ENCODE peak calls at places on chromosomes 11 and 22, in six cellular contexts. One of them, this sample, is unnamed.

GRCh38 chr11:48207881-48208280 is 8.7 kb upstream of the OR4B1 start:
- DNase-seq in HCT116: no peak
- DNase-seq in IMR-90: no peak
- DNase-seq in GM12878: no peak
- DNase-seq in HepG2: no peak
- DNase-seq in K562: no peak
- DNase-seq in this sample: no peak

GRCh38 chr11:97990162-97990920 is 1030.4 kb upstream of the CNTN5 start:
- DNase-seq in HCT116: no peak
- DNase-seq in IMR-90: no peak
- DNase-seq in GM12878: no peak
- DNase-seq in HepG2: no peak
- DNase-seq in K562: no peak
- DNase-seq in this sample: no peak

GRCh38 chr22:36198482-36198881 is 3.1 kb downstream of the APOL4 start:
- DNase-seq in HCT116: no peak
- DNase-seq in IMR-90: no peak
- DNase-seq in GM12878: no peak
- DNase-seq in HepG2: no peak
- DNase-seq in K562: no peak
- DNase-seq in this sample: no peak

GRCh38 chr11:102990145-102990544 is 34.6 kb upstream of the MMP13 start:
- DNase-seq in HCT116: no peak
- DNase-seq in IMR-90: peak; percentile 26
- DNase-seq in GM12878: no peak
- DNase-seq in HepG2: no peak
- DNase-seq in K562: no peak
- DNase-seq in this sample: no peak

GRCh38 chr11:60305906-60306619 is 21.0 kb upstream of the MS4A6E start:
- DNase-seq in HCT116: peak; percentile 10
- DNase-seq in IMR-90: no peak
- DNase-seq in GM12878: no peak
- DNase-seq in HepG2: no peak
- DNase-seq in K562: no peak
- DNase-seq in this sample: no peak

GRCh38 chr11:114172055-114172861 is 112.7 kb downstream of the ZBTB16 start:
- DNase-seq in HCT116: no peak
- DNase-seq in IMR-90: no peak
- DNase-seq in GM12878: no peak
- DNase-seq in HepG2: no peak
- DNase-seq in K562: no peak
- DNase-seq in this sample: no peak

GRCh38 chr11:129614256-129614944 is 201.2 kb upstream of the TMEM45B start:
- DNase-seq in HCT116: no peak
- DNase-seq in IMR-90: no peak
- DNase-seq in GM12878: no peak
- DNase-seq in HepG2: no peak
- DNase-seq in K562: no peak
- DNase-seq in this sample: no peak

GRCh38 chr22:37760152-37760551 is 47.6 kb upstream of the GCAT start:
- DNase-seq in HCT116: no peak
- DNase-seq in IMR-90: no peak
- DNase-seq in GM12878: no peak
- DNase-seq in HepG2: peak; percentile 86
- DNase-seq in K562: no peak
- DNase-seq in this sample: no peak

GRCh38 chr11:1443737-1444136 is 42.8 kb downstream of the MOB2 start:
- DNase-seq in HCT116: no peak
- DNase-seq in IMR-90: no peak
- DNase-seq in GM12878: no peak
- DNase-seq in HepG2: no peak
- DNase-seq in K562: no peak
- DNase-seq in this sample: no peak

GRCh38 chr22:33361581-33361980 is 303.4 kb upstream of the SYN3 start:
- DNase-seq in HCT116: no peak
- DNase-seq in IMR-90: peak; percentile 39
- DNase-seq in GM12878: no peak
- DNase-seq in HepG2: no peak
- DNase-seq in K562: no peak
- DNase-seq in this sample: no peak

GRCh38 chr22:42425337-42425988 is 6.7 kb downstream of the NFAM1 start:
- DNase-seq in HCT116: no peak
- DNase-seq in IMR-90: no peak
- DNase-seq in GM12878: no peak
- DNase-seq in HepG2: no peak
- DNase-seq in K562: no peak
- DNase-seq in this sample: no peak

GRCh38 chr11:86228967-86229330 is 15.6 kb upstream of the EED start:
- DNase-seq in HCT116: no peak
- DNase-seq in IMR-90: no peak
- DNase-seq in GM12878: no peak
- DNase-seq in HepG2: no peak
- DNase-seq in K562: no peak
- DNase-seq in this sample: no peak

GRCh38 chr22:20852076-20852475 is 6.5 kb downstream of the PI4KA start:
- DNase-seq in HCT116: no peak
- DNase-seq in IMR-90: no peak
- DNase-seq in GM12878: no peak
- DNase-seq in HepG2: no peak
- DNase-seq in K562: peak; percentile 50
- DNase-seq in this sample: no peak

GRCh38 chr11:44309483-44310197 is at the start of gene ALX4:
- DNase-seq in HCT116: no peak
- DNase-seq in IMR-90: no peak
- DNase-seq in GM12878: no peak
- DNase-seq in HepG2: no peak
- DNase-seq in K562: peak; percentile 72
- DNase-seq in this sample: no peak

GRCh38 chr11:129766858-129767604 is 48.6 kb upstream of the TMEM45B start:
- DNase-seq in HCT116: peak; percentile 44
- DNase-seq in IMR-90: peak; percentile 23
- DNase-seq in GM12878: no peak
- DNase-seq in HepG2: peak; percentile 52
- DNase-seq in K562: no peak
- DNase-seq in this sample: peak; percentile 38

GRCh38 chr11:1825039-1825740 is 9.6 kb upstream of the SYT8 start:
- DNase-seq in HCT116: no peak
- DNase-seq in IMR-90: no peak
- DNase-seq in GM12878: no peak
- DNase-seq in HepG2: peak; percentile 84
- DNase-seq in K562: peak; percentile 93
- DNase-seq in this sample: peak; percentile 78

GRCh38 chr22:35604671-35605457 is 12.3 kb downstream of the MB start:
- DNase-seq in HCT116: no peak
- DNase-seq in IMR-90: no peak
- DNase-seq in GM12878: no peak
- DNase-seq in HepG2: no peak
- DNase-seq in K562: peak; percentile 16
- DNase-seq in this sample: no peak

GRCh38 chr11:18115360-18116127 is 9.7 kb upstream of the SAAL1 start:
- DNase-seq in HCT116: peak; percentile 76
- DNase-seq in IMR-90: peak; percentile 55
- DNase-seq in GM12878: peak; percentile 19
- DNase-seq in HepG2: peak; percentile 75
- DNase-seq in K562: peak; percentile 77
- DNase-seq in this sample: peak; percentile 60

GRCh38 chr11:353315-353857 is 15.9 kb upstream of the B4GALNT4 start:
- DNase-seq in HCT116: no peak
- DNase-seq in IMR-90: peak; percentile 77
- DNase-seq in GM12878: no peak
- DNase-seq in HepG2: peak; percentile 90
- DNase-seq in K562: no peak
- DNase-seq in this sample: no peak

GRCh38 chr22:20469110-20469855 is 26.3 kb downstream of the KLHL22 start:
- DNase-seq in HCT116: no peak
- DNase-seq in IMR-90: no peak
- DNase-seq in GM12878: no peak
- DNase-seq in HepG2: no peak
- DNase-seq in K562: peak; percentile 62
- DNase-seq in this sample: no peak

GRCh38 chr11:125869526-125869925 is 17.9 kb upstream of the HYLS1 start:
- DNase-seq in HCT116: no peak
- DNase-seq in IMR-90: no peak
- DNase-seq in GM12878: no peak
- DNase-seq in HepG2: no peak
- DNase-seq in K562: no peak
- DNase-seq in this sample: no peak

GRCh38 chr11:125873881-125874555 is 13.4 kb upstream of the HYLS1 start:
- DNase-seq in HCT116: no peak
- DNase-seq in IMR-90: no peak
- DNase-seq in GM12878: no peak
- DNase-seq in HepG2: no peak
- DNase-seq in K562: no peak
- DNase-seq in this sample: no peak

GRCh38 chr11:125872138-125872491 is 15.4 kb upstream of the HYLS1 start:
- DNase-seq in HCT116: no peak
- DNase-seq in IMR-90: no peak
- DNase-seq in GM12878: no peak
- DNase-seq in HepG2: no peak
- DNase-seq in K562: no peak
- DNase-seq in this sample: no peak

GRCh38 chr11:125874556-125875124 is 12.8 kb upstream of the HYLS1 start:
- DNase-seq in HCT116: peak; percentile 44
- DNase-seq in IMR-90: peak; percentile 70
- DNase-seq in GM12878: no peak
- DNase-seq in HepG2: peak; percentile 69
- DNase-seq in K562: peak; percentile 37
- DNase-seq in this sample: no peak

DNA sequence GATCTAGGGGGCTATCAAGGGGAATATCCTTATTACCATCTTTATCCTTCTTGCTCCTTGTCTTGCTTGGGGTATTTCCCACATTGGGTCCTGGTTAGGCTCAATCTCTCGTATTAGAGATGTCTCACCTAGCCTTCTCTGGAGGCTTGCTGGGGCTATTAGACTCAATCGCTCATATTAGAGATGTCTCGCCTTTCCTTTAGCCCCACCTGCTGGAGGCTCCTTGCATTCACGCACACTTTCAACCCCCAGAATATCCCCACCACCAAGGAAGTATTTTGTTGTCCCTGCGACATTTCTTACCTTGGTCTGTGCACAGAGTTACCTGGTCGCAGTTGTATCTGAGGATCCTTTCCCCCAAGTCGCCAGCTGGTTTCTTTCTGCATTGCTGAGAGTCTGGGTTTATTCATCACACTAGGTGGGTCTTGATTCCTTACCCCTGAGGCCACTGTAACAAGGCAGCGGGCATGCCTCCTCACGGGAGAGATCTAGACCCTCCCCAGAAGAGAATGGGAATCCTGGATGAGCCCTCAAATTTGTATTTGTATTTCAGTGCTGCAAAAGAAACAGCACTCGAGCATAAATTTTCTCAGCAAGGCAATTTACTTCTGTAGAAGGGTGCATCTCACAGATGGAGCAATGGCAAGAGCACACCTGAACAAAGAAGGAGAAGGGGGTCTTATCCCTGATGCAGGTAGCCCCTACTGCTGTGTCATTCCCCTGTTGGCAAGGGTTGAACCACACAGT is 15.9 kb upstream of the HYLS1 start:
- DNase-seq in HCT116: peak; percentile 29
- DNase-seq in IMR-90: peak; percentile 31
- DNase-seq in GM12878: no peak
- DNase-seq in HepG2: peak; percentile 57
- DNase-seq in K562: peak; percentile 25
- DNase-seq in this sample: peak; percentile 87
- TF ChIP-seq CEBPB in HCT116: no peak
- TF ChIP-seq CEBPB in IMR-90: no peak
- TF ChIP-seq CEBPB in GM12878: no peak
- TF ChIP-seq CEBPB in HepG2: no peak
- TF ChIP-seq CEBPB in K562: no peak
- TF ChIP-seq CEBPB in this sample: no peak

DNA sequence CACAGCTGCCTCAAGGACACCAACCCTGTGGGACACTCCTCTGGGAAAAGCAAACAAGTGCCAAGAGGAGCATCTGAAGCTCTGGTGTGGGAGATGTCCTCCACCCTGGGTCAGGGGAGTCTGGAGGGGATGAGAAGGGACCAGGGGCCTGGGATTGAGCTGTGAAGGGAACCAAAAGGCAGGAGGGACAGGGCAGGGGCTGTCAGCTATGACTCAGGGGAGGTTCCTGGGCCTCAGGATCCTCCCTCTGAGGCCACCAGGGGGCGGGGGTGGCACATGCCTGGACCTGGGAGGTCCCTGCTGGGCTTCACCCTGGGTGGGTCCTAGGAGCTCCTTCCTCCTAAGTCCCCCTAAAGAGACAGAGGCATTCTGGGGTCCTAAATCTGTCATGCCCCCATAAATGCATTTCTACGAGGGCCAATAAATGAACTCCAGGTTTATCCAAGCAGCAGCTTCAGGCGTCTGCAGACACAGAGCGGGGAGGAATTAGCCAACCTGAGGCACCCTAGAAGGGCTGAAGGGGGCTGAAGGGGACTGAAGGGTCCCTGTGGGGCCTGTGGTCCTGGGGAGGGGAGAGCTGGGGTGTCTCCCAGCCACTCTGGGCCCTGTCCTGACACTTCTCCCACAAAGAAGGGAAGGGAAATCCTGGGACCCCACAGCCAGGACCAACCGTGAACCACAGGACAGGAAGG is 31.9 kb upstream of the IGLL5 start:
- DNase-seq in HCT116: no peak
- DNase-seq in IMR-90: no peak
- DNase-seq in GM12878: no peak
- DNase-seq in HepG2: peak; percentile 12
- DNase-seq in K562: peak; percentile 99
- DNase-seq in this sample: peak; percentile 73
- H3K9ac ChIP-seq in HCT116: no peak overlapping the region
- H3K9ac ChIP-seq in IMR-90: no peak overlapping the region
- H3K9ac ChIP-seq in GM12878: peak overlapping the region; percentile 68
- H3K9ac ChIP-seq in HepG2: no peak overlapping the region
- H3K9ac ChIP-seq in K562: peak overlapping the region; percentile 24
- H3K9ac ChIP-seq in this sample: no peak overlapping the region

GRCh38 chr11:120431633-120432032 is 79.9 kb upstream of the GRIK4 start:
- DNase-seq in HCT116: peak; percentile 27
- DNase-seq in IMR-90: peak; percentile 72
- DNase-seq in GM12878: no peak
- DNase-seq in HepG2: peak; percentile 18
- DNase-seq in K562: peak; percentile 17
- DNase-seq in this sample: no peak
- TF ChIP-seq CEBPB in HCT116: no peak
- TF ChIP-seq CEBPB in IMR-90: no peak
- TF ChIP-seq CEBPB in GM12878: no peak
- TF ChIP-seq CEBPB in HepG2: no peak
- TF ChIP-seq CEBPB in K562: no peak
- TF ChIP-seq CEBPB in this sample: no peak

DNA sequence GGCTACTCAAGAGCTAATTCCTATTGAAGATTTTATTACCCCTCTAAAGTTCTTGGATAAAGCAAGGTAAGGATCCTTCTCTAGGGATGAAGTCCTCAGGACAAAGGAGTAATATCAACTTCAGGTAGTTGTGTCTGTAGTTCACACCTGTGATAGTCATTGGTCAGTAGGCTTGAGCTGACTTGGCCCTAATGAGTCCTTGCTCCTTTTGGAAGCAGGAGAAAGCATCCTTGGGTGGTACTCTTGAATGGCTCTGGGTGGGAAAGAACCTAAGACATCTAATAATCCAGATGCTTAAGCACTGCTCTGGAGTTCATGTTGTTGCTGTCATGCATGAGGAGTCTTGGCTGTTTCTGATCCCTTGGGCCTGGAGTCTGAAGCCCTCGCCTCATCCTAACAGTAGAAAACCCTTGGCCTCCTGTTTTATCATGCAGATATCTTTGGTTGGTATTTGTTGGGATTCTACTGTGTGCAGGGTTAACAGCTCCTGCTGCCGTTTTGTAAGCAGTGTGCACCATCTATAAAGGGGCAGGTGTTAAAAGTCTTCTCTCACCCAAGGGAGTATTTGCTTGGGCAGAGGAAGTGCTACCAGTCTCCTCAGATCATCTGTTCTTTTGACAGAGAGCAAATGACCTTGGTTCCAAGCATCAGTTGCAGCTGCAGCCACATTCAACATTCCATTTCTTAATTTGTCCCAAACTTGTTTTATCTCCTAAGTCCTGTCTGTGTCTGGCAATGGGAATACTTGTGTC is 2.7 kb downstream of the MRPL40 start:
- DNase-seq in HCT116: no peak
- DNase-seq in IMR-90: no peak
- DNase-seq in GM12878: no peak
- DNase-seq in HepG2: no peak
- DNase-seq in K562: no peak
- DNase-seq in this sample: no peak
- H3K9ac ChIP-seq in HCT116: no peak overlapping the region
- H3K9ac ChIP-seq in IMR-90: no peak overlapping the region
- H3K9ac ChIP-seq in GM12878: no peak overlapping the region
- H3K9ac ChIP-seq in HepG2: no peak overlapping the region
- H3K9ac ChIP-seq in K562: no peak overlapping the region
- H3K9ac ChIP-seq in this sample: no peak overlapping the region